ENCODE peak calls at places on chromosomes 4 and X, in seven cellular contexts. One of them, this sample, is unnamed.

GRCh38 chrX:142499992-142500391 is 294.9 kb upstream of the MAGEC2 start:
- DNase-seq in omental fat pad: no peak
- DNase-seq in AG10803: no peak
- DNase-seq in adrenal gland: no peak
- DNase-seq in AG04450: no peak
- DNase-seq in GM06990: no peak
- DNase-seq in ovary: no peak
- DNase-seq in this sample: no peak

GRCh38 chr4:94334962-94335361 is 7.7 kb downstream of the HPGDS start:
- DNase-seq in omental fat pad: no peak
- DNase-seq in AG10803: no peak
- DNase-seq in adrenal gland: no peak
- DNase-seq in AG04450: no peak
- DNase-seq in GM06990: no peak
- DNase-seq in ovary: no peak
- DNase-seq in this sample: no peak

GRCh38 chr4:8819019-8819418 is 52.6 kb downstream of the HMX1 start:
- DNase-seq in omental fat pad: no peak
- DNase-seq in AG10803: no peak
- DNase-seq in adrenal gland: no peak
- DNase-seq in AG04450: no peak
- DNase-seq in GM06990: no peak
- DNase-seq in ovary: no peak
- DNase-seq in this sample: no peak

GRCh38 chr4:115234405-115235093 is 121.1 kb upstream of the NDST4 start:
- DNase-seq in omental fat pad: no peak
- DNase-seq in AG10803: no peak
- DNase-seq in adrenal gland: no peak
- DNase-seq in AG04450: no peak
- DNase-seq in GM06990: no peak
- DNase-seq in ovary: no peak
- DNase-seq in this sample: no peak

GRCh38 chr4:143185253-143186107 is 763 bp downstream of the USP38 start:
- DNase-seq in omental fat pad: peak
- DNase-seq in AG10803: peak
- DNase-seq in adrenal gland: no peak
- DNase-seq in AG04450: no peak
- DNase-seq in GM06990: no peak
- DNase-seq in ovary: no peak
- DNase-seq in this sample: peak

GRCh38 chrX:47097018-47097417 is 18.8 kb downstream of the RGN start:
- DNase-seq in omental fat pad: no peak
- DNase-seq in AG10803: no peak
- DNase-seq in adrenal gland: no peak
- DNase-seq in AG04450: no peak
- DNase-seq in GM06990: no peak
- DNase-seq in ovary: no peak
- DNase-seq in this sample: peak

GRCh38 chrX:24996096-24996709 is 19.6 kb downstream of the ARX start:
- DNase-seq in omental fat pad: no peak
- DNase-seq in AG10803: no peak
- DNase-seq in adrenal gland: no peak
- DNase-seq in AG04450: no peak
- DNase-seq in GM06990: no peak
- DNase-seq in ovary: no peak
- DNase-seq in this sample: no peak

GRCh38 chr4:178553201-178553600 is 1111.0 kb upstream of the AGA start:
- DNase-seq in omental fat pad: no peak
- DNase-seq in AG10803: no peak
- DNase-seq in adrenal gland: no peak
- DNase-seq in AG04450: no peak
- DNase-seq in GM06990: no peak
- DNase-seq in ovary: no peak
- DNase-seq in this sample: no peak

GRCh38 chr4:185128272-185129119 is 14.6 kb upstream of the SLC25A4 start:
- DNase-seq in omental fat pad: no peak
- DNase-seq in AG10803: no peak
- DNase-seq in adrenal gland: peak
- DNase-seq in AG04450: no peak
- DNase-seq in GM06990: peak
- DNase-seq in ovary: peak
- DNase-seq in this sample: peak

GRCh38 chrX:19955306-19955705 is 35.6 kb downstream of the BCLAF3 start:
- DNase-seq in omental fat pad: no peak
- DNase-seq in AG10803: peak
- DNase-seq in adrenal gland: no peak
- DNase-seq in AG04450: no peak
- DNase-seq in GM06990: no peak
- DNase-seq in ovary: no peak
- DNase-seq in this sample: no peak

GRCh38 chr4:35525192-35525978 is 718.9 kb downstream of the ARAP2 start:
- DNase-seq in omental fat pad: no peak
- DNase-seq in AG10803: no peak
- DNase-seq in adrenal gland: no peak
- DNase-seq in AG04450: no peak
- DNase-seq in GM06990: no peak
- DNase-seq in ovary: no peak
- DNase-seq in this sample: no peak

GRCh38 chr4:123952530-123953274 is 556.1 kb downstream of the SPRY1 start:
- DNase-seq in omental fat pad: no peak
- DNase-seq in AG10803: peak
- DNase-seq in adrenal gland: no peak
- DNase-seq in AG04450: no peak
- DNase-seq in GM06990: no peak
- DNase-seq in ovary: no peak
- DNase-seq in this sample: no peak

GRCh38 chr4:16670726-16671125 is 227.7 kb downstream of the LDB2 start:
- DNase-seq in omental fat pad: no peak
- DNase-seq in AG10803: peak
- DNase-seq in adrenal gland: no peak
- DNase-seq in AG04450: no peak
- DNase-seq in GM06990: no peak
- DNase-seq in ovary: no peak
- DNase-seq in this sample: no peak

GRCh38 chrX:7904557-7904956 is 22.7 kb downstream of the PNPLA4 start:
- DNase-seq in omental fat pad: no peak
- DNase-seq in AG10803: peak
- DNase-seq in adrenal gland: no peak
- DNase-seq in AG04450: no peak
- DNase-seq in GM06990: no peak
- DNase-seq in ovary: no peak
- DNase-seq in this sample: no peak
- TF ChIP-seq CTCF in omental fat pad: no peak
- TF ChIP-seq CTCF in AG10803: no peak
- TF ChIP-seq CTCF in adrenal gland: no peak
- TF ChIP-seq CTCF in AG04450: no peak
- TF ChIP-seq CTCF in GM06990: no peak
- TF ChIP-seq CTCF in ovary: no peak
- TF ChIP-seq CTCF in this sample: no peak

GRCh38 chrX:9885150-9885549 is 82.0 kb upstream of the CLDN34 start:
- DNase-seq in omental fat pad: no peak
- DNase-seq in AG10803: peak
- DNase-seq in adrenal gland: peak
- DNase-seq in AG04450: no peak
- DNase-seq in GM06990: peak
- DNase-seq in ovary: peak
- DNase-seq in this sample: peak
- TF ChIP-seq CTCF in omental fat pad: no peak
- TF ChIP-seq CTCF in AG10803: peak
- TF ChIP-seq CTCF in adrenal gland: peak
- TF ChIP-seq CTCF in AG04450: peak
- TF ChIP-seq CTCF in GM06990: peak
- TF ChIP-seq CTCF in ovary: no peak
- TF ChIP-seq CTCF in this sample: peak

GRCh38 chr4:122403860-122404259 is 25.0 kb downstream of the ADAD1 start:
- DNase-seq in omental fat pad: no peak
- DNase-seq in AG10803: no peak
- DNase-seq in adrenal gland: no peak
- DNase-seq in AG04450: no peak
- DNase-seq in GM06990: no peak
- DNase-seq in ovary: no peak
- DNase-seq in this sample: no peak
- TF ChIP-seq CTCF in omental fat pad: no peak
- TF ChIP-seq CTCF in AG10803: no peak
- TF ChIP-seq CTCF in adrenal gland: no peak
- TF ChIP-seq CTCF in AG04450: no peak
- TF ChIP-seq CTCF in GM06990: no peak
- TF ChIP-seq CTCF in ovary: no peak
- TF ChIP-seq CTCF in this sample: no peak

GRCh38 chr4:86443495-86443894 is 83.6 kb upstream of the MAPK10 start:
- DNase-seq in omental fat pad: no peak
- DNase-seq in AG10803: no peak
- DNase-seq in adrenal gland: no peak
- DNase-seq in AG04450: no peak
- DNase-seq in GM06990: no peak
- DNase-seq in ovary: no peak
- DNase-seq in this sample: no peak

GRCh38 chr4:86442881-86443280 is 83.0 kb upstream of the MAPK10 start:
- DNase-seq in omental fat pad: no peak
- DNase-seq in AG10803: no peak
- DNase-seq in adrenal gland: no peak
- DNase-seq in AG04450: no peak
- DNase-seq in GM06990: no peak
- DNase-seq in ovary: no peak
- DNase-seq in this sample: no peak

GRCh38 chr4:86439293-86439692 is 79.4 kb upstream of the MAPK10 start:
- DNase-seq in omental fat pad: no peak
- DNase-seq in AG10803: no peak
- DNase-seq in adrenal gland: no peak
- DNase-seq in AG04450: no peak
- DNase-seq in GM06990: no peak
- DNase-seq in ovary: no peak
- DNase-seq in this sample: no peak

GRCh38 chr4:86446996-86447395 is 87.1 kb upstream of the MAPK10 start:
- DNase-seq in omental fat pad: no peak
- DNase-seq in AG10803: no peak
- DNase-seq in adrenal gland: no peak
- DNase-seq in AG04450: no peak
- DNase-seq in GM06990: no peak
- DNase-seq in ovary: no peak
- DNase-seq in this sample: no peak

GRCh38 chr4:86441175-86441960 is 81.5 kb upstream of the MAPK10 start:
- DNase-seq in omental fat pad: no peak
- DNase-seq in AG10803: no peak
- DNase-seq in adrenal gland: no peak
- DNase-seq in AG04450: no peak
- DNase-seq in GM06990: peak
- DNase-seq in ovary: no peak
- DNase-seq in this sample: no peak
- TF ChIP-seq CTCF in omental fat pad: no peak
- TF ChIP-seq CTCF in AG10803: no peak
- TF ChIP-seq CTCF in adrenal gland: no peak
- TF ChIP-seq CTCF in AG04450: no peak
- TF ChIP-seq CTCF in GM06990: no peak
- TF ChIP-seq CTCF in ovary: no peak
- TF ChIP-seq CTCF in this sample: no peak

DNA sequence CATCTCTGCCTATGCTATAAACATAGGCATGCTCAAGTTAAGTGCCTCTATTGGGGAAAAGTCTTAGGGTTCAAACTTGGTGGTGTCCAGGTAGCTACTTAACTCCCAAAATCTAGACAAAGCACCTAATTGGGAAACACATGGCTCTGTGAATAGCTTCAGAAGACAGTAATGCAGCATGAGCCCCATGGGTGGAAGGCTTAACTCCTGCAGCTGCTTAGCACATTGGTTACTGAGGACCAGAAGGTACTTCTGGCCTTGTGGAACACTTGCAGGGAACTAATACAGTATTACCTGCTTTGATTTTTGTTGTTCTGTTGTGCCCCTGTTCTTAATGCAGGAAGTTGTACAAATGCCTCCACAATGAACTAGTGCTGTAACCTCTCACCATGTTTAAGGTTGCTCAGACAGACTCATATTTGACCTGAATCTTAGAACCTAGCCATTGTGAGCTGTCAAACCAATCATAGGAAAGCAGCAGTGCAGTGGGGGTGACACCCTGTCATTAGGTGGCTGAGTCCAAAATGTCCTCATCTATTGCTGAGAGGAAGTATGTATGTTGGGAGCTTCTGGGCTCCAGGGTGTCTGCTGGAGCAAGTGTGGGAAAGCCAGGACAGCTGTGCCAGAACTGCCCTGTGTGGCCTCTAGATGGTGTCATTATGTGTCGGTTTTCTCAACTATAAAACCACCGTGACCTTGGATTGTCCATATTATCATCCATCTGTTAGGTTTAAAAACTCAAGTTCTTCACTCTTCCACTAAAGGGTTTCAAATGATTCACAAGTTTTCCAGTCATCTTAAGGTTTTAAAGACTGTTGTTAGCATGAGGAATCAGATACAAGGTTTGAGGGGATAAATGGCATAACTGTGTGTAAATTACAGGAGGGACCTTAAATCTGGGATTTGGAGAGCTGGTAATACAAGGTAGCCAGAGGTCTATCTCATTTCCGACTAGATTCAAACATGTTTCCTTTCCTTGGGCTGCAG is 69.9 kb upstream of the WDR1 start:
- DNase-seq in omental fat pad: no peak
- DNase-seq in AG10803: peak
- DNase-seq in adrenal gland: no peak
- DNase-seq in AG04450: no peak
- DNase-seq in GM06990: no peak
- DNase-seq in ovary: no peak
- DNase-seq in this sample: no peak
- TF ChIP-seq CTCF in omental fat pad: no peak
- TF ChIP-seq CTCF in AG10803: peak
- TF ChIP-seq CTCF in adrenal gland: no peak
- TF ChIP-seq CTCF in AG04450: no peak
- TF ChIP-seq CTCF in GM06990: peak
- TF ChIP-seq CTCF in ovary: no peak
- TF ChIP-seq CTCF in this sample: no peak

DNA sequence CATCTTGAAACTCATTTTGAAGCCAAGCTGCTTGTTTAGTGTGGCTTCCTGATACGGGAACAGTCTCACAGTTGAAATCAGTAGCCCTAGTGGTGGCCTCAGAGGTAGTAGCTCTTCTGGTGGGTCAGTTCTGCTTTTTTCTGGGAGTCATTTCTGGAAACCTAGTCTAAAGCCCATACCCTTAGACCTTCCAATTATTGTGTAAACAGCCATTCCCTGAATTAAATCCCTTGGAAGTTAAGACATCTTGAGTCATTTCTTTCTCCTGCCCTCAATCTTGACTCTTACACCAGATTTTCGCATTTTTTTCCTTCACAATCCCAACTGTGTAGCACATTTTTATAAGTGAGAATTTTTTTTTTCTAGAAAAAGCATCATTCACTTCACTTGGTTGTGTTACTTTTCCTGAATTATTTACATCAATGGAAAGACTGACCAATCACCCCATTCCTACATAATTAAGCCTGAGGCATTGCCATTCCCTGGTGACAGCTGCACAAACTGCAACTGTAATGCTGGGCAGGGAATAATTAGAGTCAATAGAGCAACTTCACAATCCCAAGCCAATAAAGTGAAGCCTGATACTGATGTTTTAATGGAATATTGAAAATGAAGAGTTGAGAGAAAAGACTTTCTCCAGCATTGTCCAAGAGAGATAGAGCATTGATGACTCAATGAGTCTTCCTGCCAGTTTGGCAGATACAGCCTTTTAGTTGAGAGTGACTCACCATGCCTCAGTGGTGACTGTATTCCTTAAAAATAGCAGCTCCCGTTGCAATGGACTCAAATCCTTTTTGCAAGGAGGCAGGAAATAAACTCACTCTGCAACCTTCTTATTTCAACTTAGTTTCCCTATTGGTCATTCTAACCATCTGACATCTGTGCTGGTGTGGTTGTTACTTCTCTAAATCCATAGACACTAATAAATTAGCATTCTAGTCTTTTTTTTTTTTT is 13.0 kb upstream of the SEPSECS start:
- DNase-seq in omental fat pad: no peak
- DNase-seq in AG10803: peak
- DNase-seq in adrenal gland: peak
- DNase-seq in AG04450: peak
- DNase-seq in GM06990: no peak
- DNase-seq in ovary: peak
- DNase-seq in this sample: no peak
- TF ChIP-seq CTCF in omental fat pad: no peak
- TF ChIP-seq CTCF in AG10803: peak
- TF ChIP-seq CTCF in adrenal gland: peak
- TF ChIP-seq CTCF in AG04450: no peak
- TF ChIP-seq CTCF in GM06990: peak
- TF ChIP-seq CTCF in ovary: no peak
- TF ChIP-seq CTCF in this sample: no peak